ENCODE peak calls at places on chromosomes 1 and 21, in six cellular contexts. Z is BJ, E is Karpas-422, B is left ventricle myocardium inferior, F is tibial nerve, P is IMR-90. U is an unnamed sample.

GRCh38 chr1:51520700-51521248 is 1.7 kb upstream of the EPS15 start:
- DNase-seq in Z (no peak), E (no peak), B (no peak), F (no peak), P (no peak), U (peak; percentile 33)

GRCh38 chr21:38956006-38956405 is 150.3 kb downstream of the ETS2 start:
- DNase-seq in Z (no peak), E (no peak), B (no peak), F (no peak), P (peak; percentile 32), U (no peak)

GRCh38 chr1:89910780-89911179 is 84.1 kb upstream of the ZNF326 start:
- DNase-seq in Z (peak; percentile 63), E (no peak), B (no peak), F (no peak), P (peak; percentile 96), U (no peak)

GRCh38 chr1:236089046-236089773 is 24.3 kb upstream of the NID1 start:
- DNase-seq in Z (no peak), E (no peak), B (no peak), F (no peak), P (peak; percentile 86), U (peak; percentile 77)

GRCh38 chr1:154551474-154551873 is 7.0 kb downstream of the UBE2Q1 start:
- DNase-seq in Z (no peak), E (no peak), B (no peak), F (no peak), P (no peak), U (no peak)

GRCh38 chr1:158101944-158102343 is 78.8 kb upstream of the CD1D start:
- DNase-seq in Z (peak; percentile 21), E (no peak), B (no peak), F (no peak), P (peak; percentile 71), U (peak; percentile 82)

GRCh38 chr21:46256501-46256994 is 28.0 kb upstream of the LSS start:
- DNase-seq in Z (no peak), E (no peak), B (peak; percentile 67), F (no peak), P (no peak), U (no peak)

GRCh38 chr1:9687876-9688582 is 36.5 kb downstream of the PIK3CD start:
- DNase-seq in Z (no peak), E (peak; percentile 67), B (no peak), F (no peak), P (peak; percentile 21), U (no peak)

DNA sequence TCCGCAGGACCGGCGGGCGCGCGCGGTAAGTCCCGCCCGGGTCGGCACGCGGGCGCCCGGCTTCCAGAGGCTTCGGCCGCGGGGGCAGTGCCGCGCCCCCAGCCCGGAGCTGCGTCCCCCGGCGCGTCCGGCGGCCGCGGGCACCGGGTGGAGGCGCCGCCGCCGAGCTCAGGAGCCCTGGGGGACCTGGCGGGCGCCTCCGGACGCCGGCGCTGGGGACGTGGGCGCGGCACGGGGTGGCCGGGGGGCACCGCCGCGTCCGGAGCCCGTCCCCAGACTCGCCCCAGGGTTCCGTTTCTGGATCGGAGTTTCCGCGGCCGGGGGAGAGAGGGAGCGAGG is 280 bp downstream of the NBL1 start:
- DNase-seq in Z (no peak), E (no peak), B (no peak), F (no peak), P (no peak), U (no peak)
- H3K4me3 ChIP-seq in Z (peak overlapping the region; percentile 63), E (no peak overlapping the region), B (peak overlapping the region; percentile 87), F (peak overlapping the region; percentile 67), P (peak overlapping the region; percentile 72), U (peak overlapping the region; percentile 86)

GRCh38 chr1:33339413-33339812 is 18.5 kb upstream of the A3GALT2 start:
- DNase-seq in Z (no peak), E (no peak), B (no peak), F (no peak), P (no peak), U (no peak)

GRCh38 chr1:33336580-33336979 is 15.7 kb upstream of the A3GALT2 start:
- DNase-seq in Z (no peak), E (no peak), B (no peak), F (no peak), P (no peak), U (no peak)

GRCh38 chr1:33335020-33335419 is 14.1 kb upstream of the A3GALT2 start:
- DNase-seq in Z (no peak), E (no peak), B (no peak), F (no peak), P (no peak), U (no peak)

GRCh38 chr1:33338495-33339211 is 17.8 kb upstream of the A3GALT2 start:
- DNase-seq in Z (peak; percentile 65), E (no peak), B (peak; percentile 57), F (peak; percentile 44), P (peak; percentile 87), U (peak; percentile 60)

GRCh38 chr1:33337994-33338494 is 17.1 kb upstream of the A3GALT2 start:
- DNase-seq in Z (peak; percentile 50), E (no peak), B (no peak), F (no peak), P (peak; percentile 66), U (no peak)
- H3K4me3 ChIP-seq in Z (no peak overlapping the region), E (no peak overlapping the region), B (peak overlapping the region; percentile 47), F (peak overlapping the region; percentile 4), P (no peak overlapping the region), U (no peak overlapping the region)

GRCh38 chr1:112093372-112093694 is 103.9 kb upstream of the KCND3 start:
- DNase-seq in Z (no peak), E (no peak), B (no peak), F (no peak), P (no peak), U (no peak)

GRCh38 chr1:112092656-112093371 is 103.3 kb upstream of the KCND3 start:
- DNase-seq in Z (no peak), E (no peak), B (no peak), F (no peak), P (no peak), U (no peak)
- H3K4me3 ChIP-seq in Z (no peak overlapping the region), E (no peak overlapping the region), B (no peak overlapping the region), F (no peak overlapping the region), P (no peak overlapping the region), U (no peak overlapping the region)

DNA sequence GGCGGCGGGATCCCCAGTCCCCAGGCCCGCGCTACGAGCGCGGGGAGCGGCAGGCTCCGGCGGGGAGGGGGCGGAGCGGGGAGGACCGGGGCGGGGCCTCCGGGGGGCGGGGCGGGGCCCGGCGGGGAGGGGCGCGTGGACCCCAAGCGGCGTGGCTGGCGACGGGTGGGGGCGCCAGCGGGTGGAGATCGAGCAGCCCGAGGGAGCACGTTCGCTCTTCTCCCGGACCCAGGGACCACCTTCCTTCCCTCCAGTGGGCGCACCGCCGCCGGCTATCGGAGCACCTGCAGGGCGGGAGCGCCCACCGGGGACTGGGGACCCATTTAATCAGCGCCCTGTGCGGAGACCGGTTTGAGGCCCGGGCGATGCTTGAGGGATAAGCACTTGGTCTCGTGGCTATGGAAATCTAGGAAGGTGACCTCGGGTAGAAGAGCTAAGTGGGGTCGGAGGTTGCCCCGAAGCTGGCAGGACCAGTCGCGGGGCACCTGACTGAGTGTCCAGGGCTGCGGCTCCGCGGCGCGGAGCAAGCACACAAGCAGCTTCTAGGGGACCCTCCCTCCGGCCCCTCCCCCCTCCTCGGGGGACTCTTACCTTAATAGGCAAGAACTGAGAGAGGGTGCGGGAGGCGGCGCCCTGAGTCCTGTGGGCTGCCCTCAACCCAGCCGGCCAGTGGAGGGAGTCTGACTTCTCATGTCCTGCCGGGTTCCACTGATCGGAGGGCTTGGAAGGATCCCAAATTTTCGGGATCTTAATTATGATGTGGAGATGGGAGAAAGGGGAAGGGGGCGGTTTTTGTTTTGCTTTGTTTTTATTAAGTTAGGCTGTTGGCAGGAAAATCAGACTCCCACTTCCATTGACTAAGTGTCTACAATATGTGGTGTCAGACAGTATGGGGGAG is at the start of gene TSPAN2:
- DNase-seq in Z (no peak), E (no peak), B (peak; percentile 84), F (no peak), P (peak; percentile 59), U (no peak)
- H3K4me3 ChIP-seq in Z (peak within 1 kb of the TSS; percentile 59), E (no peak within 1 kb of the TSS), B (peak within 1 kb of the TSS; percentile 84), F (peak within 1 kb of the TSS; percentile 55), P (peak within 1 kb of the TSS; percentile 70), U (peak within 1 kb of the TSS; percentile 51)

GRCh38 chr1:214917081-214917635 is 165.4 kb upstream of the KCNK2 start:
- DNase-seq in Z (no peak), E (no peak), B (no peak), F (no peak), P (no peak), U (no peak)

DNA sequence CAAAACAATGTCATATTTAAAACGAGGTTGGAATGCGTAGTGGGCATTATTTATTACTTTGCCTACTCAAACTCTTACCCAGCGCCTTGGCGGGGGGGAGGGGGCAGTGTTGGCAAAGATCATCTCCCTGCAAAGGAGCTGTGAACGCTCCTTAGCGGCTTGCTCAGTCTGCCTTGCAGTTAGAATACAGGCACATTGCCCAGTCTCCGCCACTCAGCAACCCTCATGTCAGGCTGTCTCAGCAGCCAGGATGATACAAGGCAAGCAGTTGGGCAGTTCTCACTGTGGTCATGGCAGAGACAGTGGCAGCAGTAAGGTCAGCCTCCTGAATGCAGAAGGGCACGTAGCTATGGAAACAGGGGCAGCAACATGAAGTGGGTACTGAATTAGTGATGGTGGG is 170.4 kb upstream of the KCNK2 start:
- DNase-seq in Z (no peak), E (no peak), B (no peak), F (no peak), P (no peak), U (no peak)
- H3K4me3 ChIP-seq in Z (no peak overlapping the region), E (no peak overlapping the region), B (no peak overlapping the region), F (no peak overlapping the region), P (no peak overlapping the region), U (no peak overlapping the region)

U was measured in bronchial epithelial cell.